ENCODE peak calls at places on chromosomes 13 and 19, in four cellular contexts. One of them, this sample, is unnamed.

GRCh38 chr13:79749985-79750551 is 269.1 kb downstream of the NDFIP2 start:
- DNase-seq in HCT116: no peak
- DNase-seq in K562: no peak
- DNase-seq in HepG2: no peak
- DNase-seq in this sample: no peak

GRCh38 chr13:55937180-55937579 is 1203.5 kb upstream of the PRR20A start:
- DNase-seq in HCT116: no peak
- DNase-seq in K562: no peak
- DNase-seq in HepG2: no peak
- DNase-seq in this sample: no peak

GRCh38 chr13:50735071-50735470 is 108.4 kb downstream of the DLEU7 start:
- DNase-seq in HCT116: no peak
- DNase-seq in K562: no peak
- DNase-seq in HepG2: no peak
- DNase-seq in this sample: no peak

GRCh38 chr19:33316521-33317284 is 14.4 kb upstream of the CEBPA start:
- DNase-seq in HCT116: no peak
- DNase-seq in K562: no peak
- DNase-seq in HepG2: peak; percentile 46
- DNase-seq in this sample: no peak

GRCh38 chr13:59745395-59745788 is 418.3 kb downstream of the DIAPH3 start:
- DNase-seq in HCT116: no peak
- DNase-seq in K562: no peak
- DNase-seq in HepG2: peak; percentile 25
- DNase-seq in this sample: no peak

GRCh38 chr19:10510301-10510802 is 6.9 kb downstream of the S1PR5 start:
- DNase-seq in HCT116: no peak
- DNase-seq in K562: peak; percentile 72
- DNase-seq in HepG2: peak; percentile 25
- DNase-seq in this sample: peak; percentile 81

GRCh38 chr19:55454787-55455243 is 6.6 kb downstream of the ISOC2 start:
- DNase-seq in HCT116: no peak
- DNase-seq in K562: peak; percentile 59
- DNase-seq in HepG2: peak; percentile 34
- DNase-seq in this sample: peak; percentile 73

GRCh38 chr19:3655402-3656072 is 28.9 kb upstream of the CACTIN start:
- DNase-seq in HCT116: no peak
- DNase-seq in K562: no peak
- DNase-seq in HepG2: no peak
- DNase-seq in this sample: peak; percentile 59

GRCh38 chr13:36275190-36276002 is 22.2 kb downstream of the CCDC169 start:
- DNase-seq in HCT116: no peak
- DNase-seq in K562: no peak
- DNase-seq in HepG2: peak; percentile 50
- DNase-seq in this sample: peak; percentile 39

GRCh38 chr19:4972509-4973230 is 3.8 kb downstream of the KDM4B start:
- DNase-seq in HCT116: peak; percentile 40
- DNase-seq in K562: no peak
- DNase-seq in HepG2: peak; percentile 74
- DNase-seq in this sample: peak; percentile 10

GRCh38 chr13:96958286-96958891 is 35.9 kb downstream of the OXGR1 start:
- DNase-seq in HCT116: no peak
- DNase-seq in K562: no peak
- DNase-seq in HepG2: peak; percentile 20
- DNase-seq in this sample: peak; percentile 30

GRCh38 chr13:23621316-23621645 is 51.1 kb downstream of the TNFRSF19 start:
- DNase-seq in HCT116: no peak
- DNase-seq in K562: no peak
- DNase-seq in HepG2: peak; percentile 20
- DNase-seq in this sample: no peak

GRCh38 chr13:96769874-96770273 is 224.4 kb downstream of the OXGR1 start:
- DNase-seq in HCT116: no peak
- DNase-seq in K562: no peak
- DNase-seq in HepG2: no peak
- DNase-seq in this sample: peak; percentile 35

GRCh38 chr19:42154471-42155323 is 22.5 kb upstream of the POU2F2 start:
- DNase-seq in HCT116: no peak
- DNase-seq in K562: no peak
- DNase-seq in HepG2: no peak
- DNase-seq in this sample: peak; percentile 41

GRCh38 chr19:53945441-53945840 is 17.3 kb upstream of the CACNG8 start:
- DNase-seq in HCT116: peak; percentile 24
- DNase-seq in K562: no peak
- DNase-seq in HepG2: no peak
- DNase-seq in this sample: peak; percentile 78

GRCh38 chr19:33248553-33248953 is 22.9 kb upstream of the SLC7A10 start:
- DNase-seq in HCT116: no peak
- DNase-seq in K562: no peak
- DNase-seq in HepG2: peak; percentile 71
- DNase-seq in this sample: no peak

GRCh38 chr13:72295173-72295572 is 428.2 kb upstream of the DACH1 start:
- DNase-seq in HCT116: no peak
- DNase-seq in K562: no peak
- DNase-seq in HepG2: no peak
- DNase-seq in this sample: no peak

GRCh38 chr13:113122571-113123225 is at the start of gene F10:
- DNase-seq in HCT116: peak; percentile 50
- DNase-seq in K562: peak; percentile 65
- DNase-seq in HepG2: peak; percentile 95
- DNase-seq in this sample: peak; percentile 96

GRCh38 chr13:68736961-68737360 is 1370.7 kb upstream of the ATXN8OS start:
- DNase-seq in HCT116: no peak
- DNase-seq in K562: no peak
- DNase-seq in HepG2: no peak
- DNase-seq in this sample: no peak

GRCh38 chr13:47678201-47678963 is 322.7 kb downstream of the SUCLA2 start:
- DNase-seq in HCT116: no peak
- DNase-seq in K562: no peak
- DNase-seq in HepG2: no peak
- DNase-seq in this sample: no peak

GRCh38 chr19:50238043-50238442 is 34.6 kb downstream of the MYH14 start:
- DNase-seq in HCT116: no peak
- DNase-seq in K562: no peak
- DNase-seq in HepG2: no peak
- DNase-seq in this sample: no peak

DNA sequence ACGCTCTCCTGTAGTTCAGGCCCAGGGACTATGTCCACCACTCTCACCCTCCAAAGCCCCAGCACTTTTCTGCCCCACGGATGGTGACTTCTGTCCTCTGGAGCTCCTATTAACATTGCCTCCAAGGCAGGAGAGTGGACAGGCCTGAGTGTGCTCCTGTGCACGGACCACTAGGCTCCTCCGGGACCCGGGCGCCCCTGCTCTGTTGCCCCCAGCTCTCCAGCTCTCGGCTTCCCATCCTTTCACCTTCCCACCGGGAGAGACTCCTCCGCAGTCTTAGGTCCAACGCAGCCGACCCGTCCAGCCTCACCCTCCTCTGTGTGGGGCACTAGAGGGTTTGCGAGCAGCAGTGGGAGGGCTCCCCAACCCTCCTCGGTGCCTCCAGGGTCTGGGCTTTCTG is 30.4 kb downstream of the CAPN12 start:
- DNase-seq in HCT116: no peak
- DNase-seq in K562: no peak
- DNase-seq in HepG2: no peak
- DNase-seq in this sample: no peak
- H3K4me3 ChIP-seq in HCT116: no peak overlapping the region
- H3K4me3 ChIP-seq in K562: no peak overlapping the region
- H3K4me3 ChIP-seq in HepG2: no peak overlapping the region
- H3K4me3 ChIP-seq in this sample: no peak overlapping the region

GRCh38 chr13:99199541-99200432 is 867 bp upstream of the UBAC2 start:
- DNase-seq in HCT116: no peak
- DNase-seq in K562: no peak
- DNase-seq in HepG2: no peak
- DNase-seq in this sample: no peak
- TF ChIP-seq ELF1 in HCT116: no peak
- TF ChIP-seq ELF1 in K562: peak; percentile 78
- TF ChIP-seq ELF1 in HepG2: no peak
- TF ChIP-seq ELF1 in this sample: no peak

GRCh38 chr19:46488551-46488950 is 7.1 kb downstream of the PNMA8B start:
- DNase-seq in HCT116: no peak
- DNase-seq in K562: no peak
- DNase-seq in HepG2: no peak
- DNase-seq in this sample: no peak

GRCh38 chr19:46490774-46491173 is 4.9 kb downstream of the PNMA8B start:
- DNase-seq in HCT116: no peak
- DNase-seq in K562: no peak
- DNase-seq in HepG2: no peak
- DNase-seq in this sample: peak; percentile 18

GRCh38 chr19:46487178-46487801 is 8.4 kb downstream of the PNMA8B start:
- DNase-seq in HCT116: no peak
- DNase-seq in K562: no peak
- DNase-seq in HepG2: no peak
- DNase-seq in this sample: no peak

GRCh38 chr19:46487802-46488445 is 7.7 kb downstream of the PNMA8B start:
- DNase-seq in HCT116: peak; percentile 29
- DNase-seq in K562: peak; percentile 78
- DNase-seq in HepG2: peak; percentile 46
- DNase-seq in this sample: peak; percentile 89

GRCh38 chr19:46489445-46490272 is 6.0 kb downstream of the PNMA8B start:
- DNase-seq in HCT116: no peak
- DNase-seq in K562: peak; percentile 51
- DNase-seq in HepG2: no peak
- DNase-seq in this sample: peak; percentile 37
- H3K4me3 ChIP-seq in HCT116: no peak overlapping the region
- H3K4me3 ChIP-seq in K562: no peak overlapping the region
- H3K4me3 ChIP-seq in HepG2: no peak overlapping the region
- H3K4me3 ChIP-seq in this sample: no peak overlapping the region

GRCh38 chr13:71240906-71241305 is 626.1 kb downstream of the DACH1 start:
- DNase-seq in HCT116: no peak
- DNase-seq in K562: no peak
- DNase-seq in HepG2: no peak
- DNase-seq in this sample: peak; percentile 35

GRCh38 chr13:71237332-71237731 is 629.7 kb downstream of the DACH1 start:
- DNase-seq in HCT116: no peak
- DNase-seq in K562: no peak
- DNase-seq in HepG2: no peak
- DNase-seq in this sample: no peak

GRCh38 chr13:71244181-71244580 is 622.8 kb downstream of the DACH1 start:
- DNase-seq in HCT116: no peak
- DNase-seq in K562: no peak
- DNase-seq in HepG2: no peak
- DNase-seq in this sample: no peak

GRCh38 chr13:71242191-71242590 is 624.8 kb downstream of the DACH1 start:
- DNase-seq in HCT116: no peak
- DNase-seq in K562: no peak
- DNase-seq in HepG2: no peak
- DNase-seq in this sample: no peak
- TF ChIP-seq ELF1 in HCT116: no peak
- TF ChIP-seq ELF1 in K562: no peak
- TF ChIP-seq ELF1 in HepG2: no peak
- TF ChIP-seq ELF1 in this sample: no peak

GRCh38 chr19:14248578-14249011 is 42.6 kb upstream of the ADGRL1 start:
- DNase-seq in HCT116: no peak
- DNase-seq in K562: no peak
- DNase-seq in HepG2: no peak
- DNase-seq in this sample: peak; percentile 85
- H3K4me3 ChIP-seq in HCT116: peak overlapping the region; percentile 43
- H3K4me3 ChIP-seq in K562: peak overlapping the region; percentile 14
- H3K4me3 ChIP-seq in HepG2: no peak overlapping the region
- H3K4me3 ChIP-seq in this sample: peak overlapping the region; percentile 44

GRCh38 chr13:40259899-40260298 is 406.5 kb downstream of the FOXO1 start:
- DNase-seq in HCT116: no peak
- DNase-seq in K562: no peak
- DNase-seq in HepG2: no peak
- DNase-seq in this sample: no peak
- TF ChIP-seq ELF1 in HCT116: no peak
- TF ChIP-seq ELF1 in K562: no peak
- TF ChIP-seq ELF1 in HepG2: no peak
- TF ChIP-seq ELF1 in this sample: no peak

GRCh38 chr13:48928781-48929430 is 46.8 kb upstream of the FNDC3A start:
- DNase-seq in HCT116: no peak
- DNase-seq in K562: no peak
- DNase-seq in HepG2: peak; percentile 27
- DNase-seq in this sample: no peak

DNA sequence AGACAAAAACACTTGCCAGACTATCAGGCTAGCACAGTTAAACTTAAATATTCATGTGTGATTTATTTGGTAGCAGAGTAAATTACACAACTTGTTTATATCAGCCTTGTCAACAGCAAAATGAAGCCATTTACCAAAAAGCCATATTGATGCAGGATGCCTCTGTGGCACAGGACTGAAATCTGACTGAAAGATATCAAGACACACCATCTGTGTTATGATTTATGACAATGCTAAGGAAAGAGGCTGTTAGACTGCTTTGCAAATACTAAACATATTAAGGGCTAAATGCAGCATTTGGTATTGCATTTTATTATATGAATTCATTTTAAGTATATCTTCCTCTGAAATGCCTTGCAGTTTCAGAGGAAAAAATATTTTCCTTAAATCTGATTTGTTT is 44.8 kb upstream of the FNDC3A start:
- DNase-seq in HCT116: no peak
- DNase-seq in K562: no peak
- DNase-seq in HepG2: no peak
- DNase-seq in this sample: peak; percentile 9
- H3K4me3 ChIP-seq in HCT116: no peak overlapping the region
- H3K4me3 ChIP-seq in K562: no peak overlapping the region
- H3K4me3 ChIP-seq in HepG2: no peak overlapping the region
- H3K4me3 ChIP-seq in this sample: no peak overlapping the region

This sample was measured in SK-N-SH.